ENCODE peak calls at places on chromosomes 12 and 14, in six cellular contexts. N is BJ, S is AG08396, K is tibial artery, A is A549, B is ACHN. Q is an unnamed sample.

GRCh38 chr12:10268037-10268436 is 39.6 kb upstream of the KLRD1 start:
- DNase-seq in S (no peak), N (no peak), K (no peak), B (no peak), A (no peak), Q (no peak)

GRCh38 chr12:117343296-117343695 is 18.1 kb downstream of the NOS1 start:
- DNase-seq in K (no peak), B (no peak), S (no peak), N (no peak), A (no peak), Q (no peak)

GRCh38 chr14:92969470-92970232 is 46.7 kb downstream of the CHGA start:
- DNase-seq in K (no peak), B (no peak), S (no peak), A (no peak), N (no peak), Q (no peak)

GRCh38 chr14:31092160-31092708 is 66.1 kb upstream of the STRN3 start:
- DNase-seq in B (no peak), S (no peak), K (no peak), N (no peak), A (no peak), Q (no peak)

GRCh38 chr12:120394483-120395367 is 25.8 kb upstream of the MSI1 start:
- DNase-seq in A (no peak), S (no peak), B (no peak), K (no peak), N (no peak), Q (no peak)

GRCh38 chr12:98532687-98533304 is 17.4 kb downstream of the TMPO start:
- DNase-seq in N (no peak), A (peak; percentile 49), K (no peak), B (peak; percentile 88), S (peak; percentile 33), Q (peak; percentile 23)

GRCh38 chr12:58888131-58888783 is 32.0 kb downstream of the LRIG3 start:
- DNase-seq in B (peak; percentile 92), A (no peak), K (peak; percentile 72), N (no peak), S (peak; percentile 45), Q (peak; percentile 16)

GRCh38 chr14:78469947-78470346 is 299.8 kb downstream of the NRXN3 start:
- DNase-seq in A (no peak), B (no peak), K (no peak), N (no peak), S (no peak), Q (no peak)

GRCh38 chr12:59088673-59089072 is 168.4 kb upstream of the LRIG3 start:
- DNase-seq in K (no peak), B (no peak), S (no peak), N (no peak), A (no peak), Q (no peak)

GRCh38 chr12:11953523-11953922 is 117.2 kb upstream of the BCL2L14 start:
- DNase-seq in B (no peak), N (no peak), S (no peak), K (no peak), A (no peak), Q (no peak)

GRCh38 chr12:58575281-58575680 is 345.0 kb downstream of the LRIG3 start:
- DNase-seq in S (peak; percentile 48), K (no peak), N (no peak), B (no peak), A (no peak), Q (peak; percentile 77)

GRCh38 chr12:77239617-77240016 is 174.2 kb upstream of the E2F7 start:
- DNase-seq in B (no peak), S (no peak), A (no peak), K (no peak), N (no peak), Q (no peak)

GRCh38 chr14:90381011-90381790 is 15.6 kb upstream of the CALM1 start:
- DNase-seq in S (no peak), A (no peak), N (no peak), K (peak; percentile 81), B (no peak), Q (no peak)

GRCh38 chr14:64074961-64075619 is 219.1 kb downstream of the ESR2 start:
- DNase-seq in A (peak; percentile 10), B (no peak), S (peak; percentile 15), N (peak; percentile 13), K (no peak), Q (no peak)

GRCh38 chr12:125136702-125137101 is 71.5 kb downstream of the AACS start:
- DNase-seq in K (no peak), S (no peak), A (no peak), B (no peak), N (no peak), Q (no peak)

GRCh38 chr14:96297000-96297399 is 41.0 kb downstream of the BDKRB1 start:
- DNase-seq in S (no peak), B (peak; percentile 49), K (no peak), N (no peak), A (no peak), Q (no peak)

GRCh38 chr14:53924754-53925153 is 31.9 kb downstream of the BMP4 start:
- DNase-seq in S (peak; percentile 59), A (peak; percentile 8), B (peak; percentile 18), N (peak; percentile 88), K (no peak), Q (peak; percentile 54)

GRCh38 chr12:57806677-57807076 is 11.9 kb downstream of the AVIL start:
- DNase-seq in S (no peak), K (no peak), N (no peak), B (no peak), A (no peak), Q (no peak)

GRCh38 chr14:62185078-62185477 is 422.9 kb downstream of the SNAPC1 start:
- DNase-seq in N (no peak), A (no peak), S (no peak), K (no peak), B (no peak), Q (no peak)

GRCh38 chr12:123269395-123269892 is 2.2 kb downstream of the CDK2AP1 start:
- DNase-seq in K (no peak), N (no peak), B (no peak), A (no peak), S (peak; percentile 87), Q (no peak)

GRCh38 chr12:65584041-65584440 is 240.2 kb upstream of the HMGA2 start:
- DNase-seq in S (no peak), N (no peak), A (no peak), K (no peak), B (no peak), Q (no peak)

GRCh38 chr12:115630133-115630532 is 647.4 kb downstream of the MED13L start:
- DNase-seq in S (no peak), N (no peak), B (no peak), K (no peak), A (no peak), Q (no peak)

GRCh38 chr12:100058482-100059029 is 73.8 kb upstream of the ANKS1B start:
- DNase-seq in S (peak; percentile 47), K (no peak), N (peak; percentile 79), A (no peak), B (peak; percentile 34), Q (peak; percentile 74)

GRCh38 chr14:55416866-55417265 is 5.2 kb upstream of the ATG14 start:
- DNase-seq in B (peak; percentile 42), N (no peak), K (no peak), A (no peak), S (no peak), Q (no peak)

Q was measured in AG04450.